ENCODE peak calls at places on chromosomes 12 and 14, in ten cellular contexts. J is right cardiac atrium; V is fibroblast of lung; O is coronary artery; U is adrenal gland; Y is bronchial epithelial cell; K is AG10803; N is CD4-positive, CD25-positive, alpha-beta regulatory T cell; P is transverse colon; G is effector memory CD4-positive, alpha-beta T cell. S is an unnamed sample.

GRCh38 chr12:96828169-96828789 is 78.8 kb upstream of the NEDD1 start:
- DNase-seq in U (no peak), N (no peak), V (no peak), P (no peak), G (no peak), O (no peak), J (no peak), K (no peak), Y (no peak), S (peak)

GRCh38 chr12:8890313-8891084 is 23.8 kb upstream of the PHC1 start:
- DNase-seq in N (peak), Y (peak), U (peak), V (peak), O (no peak), P (peak), J (no peak), K (peak), G (peak), S (peak)

GRCh38 chr14:90558983-90559590 is 162.3 kb downstream of the CALM1 start:
- DNase-seq in G (no peak), O (no peak), K (no peak), U (no peak), P (no peak), V (no peak), J (peak), N (no peak), Y (no peak), S (no peak)

GRCh38 chr12:109609256-109609821 is 35.7 kb downstream of the MVK start:
- DNase-seq in U (no peak), Y (no peak), P (no peak), J (no peak), G (no peak), O (no peak), K (no peak), N (no peak), V (no peak), S (no peak)

GRCh38 chr14:102086346-102086971 is 385 bp downstream of the HSP90AA1 start:
- DNase-seq in K (peak), V (peak), O (no peak), J (peak), G (peak), Y (peak), N (peak), U (peak), P (peak), S (no peak)

GRCh38 chr12:124456652-124457152 is 110.7 kb downstream of the NCOR2 start:
- DNase-seq in J (peak), P (peak), U (no peak), N (peak), O (no peak), Y (no peak), G (peak), V (no peak), K (no peak), S (no peak)

GRCh38 chr12:108063192-108063591 is 65.9 kb upstream of the WSCD2 start:
- DNase-seq in J (no peak), P (no peak), U (no peak), V (peak), N (no peak), K (peak), G (no peak), Y (peak), O (no peak), S (peak)

GRCh38 chr12:88553941-88554658 is 26.2 kb downstream of the KITLG start:
- DNase-seq in N (no peak), G (no peak), V (peak), J (no peak), O (no peak), Y (peak), P (no peak), K (peak), U (no peak), S (no peak)

GRCh38 chr12:109716092-109716479 is 2.5 kb downstream of the FAM222A start:
- DNase-seq in P (no peak), V (no peak), N (no peak), K (no peak), J (peak), Y (no peak), O (no peak), G (no peak), U (peak), S (no peak)

GRCh38 chr14:105203057-105203494 is 22.0 kb upstream of the NUDT14 start:
- DNase-seq in U (peak), N (peak), P (peak), Y (peak), J (peak), K (peak), G (peak), V (peak), O (no peak), S (no peak)

GRCh38 chr14:105392161-105393090 is 5.9 kb upstream of the TEX22 start:
- DNase-seq in V (no peak), N (no peak), U (no peak), K (no peak), O (no peak), Y (no peak), G (no peak), P (no peak), J (peak), S (no peak)

GRCh38 chr14:24289649-24290283 is 9.8 kb downstream of the DHRS1 start:
- DNase-seq in O (no peak), J (no peak), K (no peak), V (no peak), Y (no peak), U (no peak), N (no peak), G (no peak), P (no peak), S (no peak)

GRCh38 chr12:49208146-49208545 is 19.3 kb upstream of the TUBA1A start:
- DNase-seq in P (no peak), U (no peak), J (no peak), N (no peak), O (no peak), K (no peak), G (no peak), V (no peak), Y (no peak), S (no peak)

GRCh38 chr12:51759175-51759574 is 89.3 kb downstream of the FIGNL2 start:
- DNase-seq in K (no peak), J (no peak), P (no peak), U (no peak), O (no peak), Y (peak), N (no peak), G (no peak), V (no peak), S (no peak)

GRCh38 chr14:88630565-88630964 is 67.7 kb downstream of the ZC3H14 start:
- DNase-seq in G (no peak), Y (peak), P (no peak), J (no peak), N (no peak), V (no peak), U (peak), O (no peak), K (peak), S (no peak)

GRCh38 chr12:92926549-92926948 is 2.5 kb downstream of the EEA1 start:
- DNase-seq in N (no peak), U (no peak), K (no peak), V (no peak), G (no peak), O (no peak), P (no peak), J (no peak), Y (no peak), S (no peak)

GRCh38 chr12:92928962-92929915 is at the start of gene EEA1:
- DNase-seq in N (peak), Y (peak), J (peak), O (peak), U (peak), P (peak), V (peak), G (peak), K (peak), S (peak)

GRCh38 chr12:92927055-92927435 is 2.0 kb downstream of the EEA1 start:
- DNase-seq in V (peak), G (no peak), J (no peak), O (no peak), N (peak), U (peak), P (no peak), Y (peak), K (peak), S (peak)

GRCh38 chr12:92928431-92928961 is 599 bp downstream of the EEA1 start:
- DNase-seq in G (peak), Y (no peak), K (peak), P (peak), U (peak), V (peak), O (peak), J (peak), N (no peak), S (no peak)

GRCh38 chr12:92927436-92928116 is 1.5 kb downstream of the EEA1 start:
- DNase-seq in G (no peak), O (no peak), Y (peak), V (peak), N (no peak), U (no peak), K (peak), P (no peak), J (no peak), S (peak)
- H3K4me3 ChIP-seq in G (peak), O (peak), Y (peak), V (peak), N (peak), U (no peak), K (peak), P (no peak), J (peak), S (peak)

DNA sequence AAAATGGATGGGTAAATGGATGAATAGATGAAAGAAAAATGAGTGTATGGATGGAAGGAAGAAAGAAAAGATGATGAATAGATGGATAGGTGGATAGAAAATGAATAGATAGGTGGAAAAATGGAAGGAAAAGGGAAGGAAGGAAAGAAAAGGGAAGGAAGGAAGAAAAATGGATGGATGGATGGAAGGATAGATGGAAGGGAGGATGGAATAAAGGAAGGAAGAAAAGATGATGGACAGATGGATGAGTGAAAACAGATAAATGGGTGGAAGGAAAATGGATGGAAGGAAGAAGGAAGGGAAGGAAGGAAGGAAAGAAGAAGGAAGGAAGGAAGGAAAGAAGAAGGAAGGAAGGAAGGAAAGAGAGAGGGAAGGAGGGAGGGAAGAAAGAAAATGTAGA is 107.4 kb downstream of the DICER1 start:
- DNase-seq in N (no peak), V (no peak), J (no peak), G (no peak), K (no peak), U (no peak), O (no peak), Y (no peak), P (no peak), S (no peak)
- H3K4me3 ChIP-seq in N (no peak), V (no peak), J (no peak), G (no peak), K (no peak), U (no peak), O (no peak), Y (no peak), P (no peak), S (no peak)

DNA sequence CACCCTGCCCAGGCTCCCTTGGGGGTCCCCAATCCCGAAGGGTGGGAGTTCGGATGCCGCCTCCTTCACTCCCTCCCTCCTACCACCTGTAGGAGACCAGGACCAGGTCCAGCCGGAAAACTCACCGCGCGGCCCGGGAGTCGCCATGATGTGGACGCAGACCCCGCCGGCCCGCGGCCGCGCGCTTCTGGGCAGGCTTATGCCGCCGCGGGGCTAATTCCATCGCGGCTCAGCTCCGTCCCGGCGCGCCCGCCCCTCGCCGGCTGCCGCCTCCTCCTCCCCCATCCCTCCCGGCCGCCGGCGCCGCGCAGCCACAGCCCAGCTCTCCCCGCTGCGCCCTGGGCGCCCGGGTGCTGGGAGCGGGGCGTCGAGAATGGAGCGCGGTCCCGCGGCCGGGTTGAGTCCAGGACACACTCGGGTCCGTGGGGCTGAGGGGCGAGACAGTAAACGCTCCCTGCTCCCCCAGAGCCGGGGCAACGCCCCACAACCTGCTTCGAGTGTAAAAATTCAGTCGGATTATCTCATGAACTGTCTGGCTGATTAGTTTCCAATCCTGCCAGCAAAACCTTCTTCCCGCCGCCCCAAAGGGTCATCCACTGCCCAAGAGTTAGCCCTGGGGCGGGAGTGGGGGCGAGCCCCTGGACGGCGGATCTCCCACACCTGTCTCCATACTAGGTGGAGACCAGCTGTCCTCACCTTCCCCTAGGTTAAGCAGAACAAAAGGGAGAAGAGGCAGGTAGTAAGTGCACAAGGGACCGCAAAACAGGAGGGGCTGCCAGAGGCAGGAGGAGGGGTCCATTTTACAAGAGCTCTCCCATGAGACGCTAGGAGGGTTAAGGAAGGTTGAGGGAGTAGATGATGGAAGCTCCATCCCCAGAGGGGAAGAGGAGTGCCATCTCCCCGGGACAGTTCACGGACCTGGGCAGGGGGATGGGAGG is at the start of gene ANO2:
- DNase-seq in V (no peak), P (no peak), K (no peak), O (no peak), J (peak), U (no peak), N (no peak), Y (no peak), G (no peak), S (no peak)
- H3K4me3 ChIP-seq in V (peak), P (no peak), K (peak), O (peak), J (peak), U (no peak), N (no peak), Y (peak), G (no peak), S (no peak)

DNA sequence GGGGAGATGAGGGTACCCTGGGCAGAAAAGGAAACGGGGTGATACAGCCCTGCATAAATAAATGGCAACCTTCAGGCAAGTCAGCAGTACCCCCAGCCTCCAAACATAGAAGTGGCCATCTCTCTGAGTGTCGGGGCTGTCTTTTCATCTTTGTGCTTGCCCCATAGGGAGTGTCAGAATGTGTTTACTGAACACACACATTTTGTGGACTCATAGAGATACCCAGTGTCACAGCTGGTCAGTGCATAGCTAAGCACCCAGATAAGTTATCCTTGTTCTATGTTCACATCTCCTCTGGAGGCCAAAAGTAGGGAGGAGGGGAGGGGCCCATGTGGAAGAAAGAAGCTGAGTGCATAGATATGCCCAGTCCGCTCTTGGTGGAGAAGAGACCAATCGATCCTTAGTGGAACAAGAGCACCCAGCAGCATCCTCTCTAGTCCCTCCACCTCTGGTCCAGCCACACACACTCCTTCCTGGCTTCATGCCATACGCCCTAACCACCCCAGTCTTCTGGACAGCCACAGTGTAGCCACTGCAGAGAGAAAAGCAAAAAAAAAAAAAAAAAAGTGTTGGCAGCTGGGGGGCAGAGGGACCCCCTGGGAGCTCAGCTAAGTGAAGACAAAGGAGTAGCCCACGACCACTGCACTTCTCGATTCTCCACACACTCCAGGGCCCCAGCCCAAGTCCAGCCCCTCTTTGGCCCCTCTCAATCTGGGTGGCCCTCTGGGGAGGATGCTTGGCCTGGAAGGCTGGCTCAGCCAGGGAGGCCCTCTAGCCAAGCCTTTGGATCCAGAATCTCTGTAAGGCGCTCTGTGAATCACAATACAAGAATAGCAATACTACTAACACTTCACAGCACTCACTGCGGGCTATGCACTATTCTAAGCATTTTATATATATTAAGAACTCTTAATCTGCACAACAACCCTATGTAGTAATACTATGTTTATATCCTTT is 2.6 kb downstream of the ITGA7 start:
- DNase-seq in G (no peak), V (no peak), Y (no peak), O (no peak), N (no peak), J (peak), K (no peak), U (no peak), P (no peak), S (no peak)
- H3K4me3 ChIP-seq in G (no peak), V (peak), Y (no peak), O (peak), N (no peak), J (peak), K (no peak), U (no peak), P (no peak), S (no peak)

DNA sequence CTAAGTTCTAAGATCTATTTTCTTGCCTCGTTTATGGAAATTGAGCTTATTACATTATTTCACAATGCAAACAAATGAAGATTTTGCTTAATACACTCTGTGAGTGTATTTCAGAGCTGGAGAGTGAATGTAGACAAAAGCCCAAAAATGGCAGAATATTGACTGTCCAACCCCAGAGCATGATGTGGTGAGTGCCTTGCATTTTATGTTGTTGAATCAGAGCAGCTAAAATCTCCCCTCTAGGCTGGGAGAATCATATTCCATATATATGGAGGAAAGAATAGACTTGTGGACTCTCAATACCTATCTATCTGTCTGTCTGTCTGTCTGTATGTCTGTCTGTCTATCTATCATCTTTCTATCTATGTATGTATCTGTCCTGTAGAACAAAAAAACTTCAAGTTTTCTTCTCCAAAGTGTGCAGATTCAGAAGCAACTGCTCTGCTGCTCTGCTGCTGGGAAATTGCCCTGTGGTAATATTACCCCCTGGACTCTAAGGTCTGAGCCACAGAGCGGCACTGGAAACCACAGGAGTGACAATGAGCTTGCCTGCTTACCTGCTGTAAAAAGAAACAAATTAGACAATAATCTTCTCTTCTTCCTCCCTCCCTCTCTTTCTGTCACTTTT is 209.4 kb upstream of the PRICKLE1 start:
- DNase-seq in J (no peak), Y (no peak), G (no peak), U (no peak), P (no peak), O (no peak), V (peak), K (peak), N (no peak), S (no peak)
- H3K4me3 ChIP-seq in J (no peak), Y (no peak), G (no peak), U (no peak), P (no peak), O (no peak), V (no peak), K (no peak), N (no peak), S (no peak)

GRCh38 chr14:93978735-93979134 is 2.4 kb upstream of the ASB2 start:
- DNase-seq in J (peak), N (no peak), Y (no peak), K (no peak), P (no peak), U (no peak), V (no peak), O (no peak), G (no peak), S (no peak)
- H3K4me3 ChIP-seq in J (no peak), N (peak), Y (no peak), K (no peak), P (no peak), U (no peak), V (no peak), O (no peak), G (no peak), S (no peak)

DNA sequence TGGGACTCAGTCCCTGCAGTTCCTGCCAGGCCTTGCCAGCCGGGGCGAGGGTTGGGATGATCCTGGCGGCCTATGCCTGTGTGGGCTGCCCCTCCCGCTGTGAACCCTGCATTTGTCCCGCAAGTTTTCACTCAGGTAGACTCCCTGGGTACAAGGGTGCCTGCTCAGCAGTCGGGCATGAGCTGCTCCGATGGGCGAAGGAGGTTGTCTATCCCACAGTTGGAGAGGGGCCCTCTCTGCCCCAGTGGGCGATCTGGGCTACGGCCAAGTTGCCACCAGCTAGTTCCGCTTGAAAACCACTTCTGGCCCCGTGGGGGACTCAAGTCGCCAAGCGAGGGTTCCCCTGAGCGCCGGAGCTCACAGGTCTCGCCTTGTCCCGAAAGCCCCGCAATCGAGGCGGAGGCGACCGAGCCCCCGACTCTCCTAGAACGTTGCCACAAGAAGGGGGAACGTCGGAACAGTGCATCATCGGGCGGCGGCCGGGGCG is 368 bp upstream of the TPI1 start:
- DNase-seq in V (no peak), N (no peak), K (no peak), G (no peak), O (peak), P (no peak), J (no peak), Y (no peak), U (peak), S (no peak)
- H3K4me3 ChIP-seq in V (peak), N (peak), K (peak), G (peak), O (peak), P (peak), J (peak), Y (peak), U (peak), S (peak)

DNA sequence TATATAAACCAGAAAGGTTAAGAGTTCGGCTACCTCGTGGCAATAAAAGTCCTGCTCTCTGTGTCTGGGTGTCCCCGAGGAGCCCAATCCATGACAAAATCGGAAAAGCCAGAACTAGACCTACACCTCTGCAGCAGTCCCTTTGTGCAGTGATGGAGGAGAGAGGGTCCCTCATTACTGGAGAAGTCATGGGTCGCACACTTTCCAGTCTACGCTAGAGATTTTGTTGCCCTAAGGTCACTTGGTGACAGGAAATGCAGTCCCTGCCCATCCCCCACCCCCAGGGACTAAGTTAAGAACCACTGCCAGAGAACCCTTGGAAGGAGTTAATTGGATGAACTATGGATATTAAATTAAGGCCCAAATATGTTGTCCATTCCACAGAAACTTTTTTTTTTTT is 104.4 kb upstream of the ATF7IP start:
- DNase-seq in V (no peak), O (no peak), U (no peak), Y (no peak), G (no peak), K (no peak), J (no peak), N (no peak), P (peak), S (no peak)
- H3K4me3 ChIP-seq in V (no peak), O (peak), U (no peak), Y (no peak), G (no peak), K (no peak), J (no peak), N (no peak), P (no peak), S (no peak)